ENCODE peak calls at places on chromosome 10, in ten cellular contexts. One of them, this sample, is unnamed.

GRCh38 chr10:126126023-126126422 is 229.7 kb downstream of the FANK1 start:
- DNase-seq in AG04450: no peak
- DNase-seq in WTC11: no peak
- DNase-seq in psoas muscle: no peak
- DNase-seq in brain microvascular endothelial cell: no peak
- DNase-seq in HFFc6: no peak
- DNase-seq in sigmoid colon: no peak
- DNase-seq in heart right ventricle: no peak
- DNase-seq in heart left ventricle: no peak
- DNase-seq in fibroblast of pulmonary artery: no peak
- DNase-seq in this sample: no peak

GRCh38 chr10:128110339-128110738 is 15.9 kb downstream of the MKI67 start:
- DNase-seq in HFFc6: no peak
- DNase-seq in sigmoid colon: no peak
- DNase-seq in heart left ventricle: no peak
- DNase-seq in brain microvascular endothelial cell: no peak
- DNase-seq in WTC11: no peak
- DNase-seq in psoas muscle: no peak
- DNase-seq in fibroblast of pulmonary artery: no peak
- DNase-seq in AG04450: no peak
- DNase-seq in heart right ventricle: no peak
- DNase-seq in this sample: no peak

GRCh38 chr10:77846718-77847311 is 79.7 kb downstream of the DLG5 start:
- DNase-seq in psoas muscle: peak; percentile 77
- DNase-seq in sigmoid colon: peak; percentile 91
- DNase-seq in heart right ventricle: peak; percentile 75
- DNase-seq in WTC11: peak; percentile 86
- DNase-seq in heart left ventricle: peak; percentile 65
- DNase-seq in fibroblast of pulmonary artery: peak; percentile 72
- DNase-seq in brain microvascular endothelial cell: peak; percentile 53
- DNase-seq in AG04450: peak; percentile 51
- DNase-seq in HFFc6: peak; percentile 60
- DNase-seq in this sample: peak; percentile 91

GRCh38 chr10:133141144-133141962 is 18.7 kb upstream of the KNDC1 start:
- DNase-seq in sigmoid colon: peak; percentile 48
- DNase-seq in HFFc6: no peak
- DNase-seq in heart right ventricle: no peak
- DNase-seq in AG04450: no peak
- DNase-seq in brain microvascular endothelial cell: no peak
- DNase-seq in psoas muscle: no peak
- DNase-seq in WTC11: no peak
- DNase-seq in heart left ventricle: peak; percentile 17
- DNase-seq in fibroblast of pulmonary artery: no peak
- DNase-seq in this sample: no peak

GRCh38 chr10:113643183-113643582 is 20.7 kb downstream of the NRAP start:
- DNase-seq in psoas muscle: no peak
- DNase-seq in WTC11: no peak
- DNase-seq in AG04450: no peak
- DNase-seq in heart left ventricle: no peak
- DNase-seq in fibroblast of pulmonary artery: no peak
- DNase-seq in heart right ventricle: no peak
- DNase-seq in HFFc6: no peak
- DNase-seq in sigmoid colon: no peak
- DNase-seq in brain microvascular endothelial cell: no peak
- DNase-seq in this sample: no peak

GRCh38 chr10:26367771-26368170 is 70.4 kb upstream of the APBB1IP start:
- DNase-seq in brain microvascular endothelial cell: peak; percentile 7
- DNase-seq in fibroblast of pulmonary artery: peak; percentile 40
- DNase-seq in HFFc6: peak; percentile 12
- DNase-seq in heart right ventricle: peak; percentile 6
- DNase-seq in AG04450: no peak
- DNase-seq in sigmoid colon: no peak
- DNase-seq in psoas muscle: no peak
- DNase-seq in heart left ventricle: no peak
- DNase-seq in WTC11: peak; percentile 76
- DNase-seq in this sample: peak; percentile 79

GRCh38 chr10:6667150-6667549 is 87.1 kb upstream of the PRKCQ start:
- DNase-seq in HFFc6: no peak
- DNase-seq in AG04450: no peak
- DNase-seq in WTC11: no peak
- DNase-seq in psoas muscle: no peak
- DNase-seq in sigmoid colon: no peak
- DNase-seq in heart right ventricle: no peak
- DNase-seq in heart left ventricle: no peak
- DNase-seq in brain microvascular endothelial cell: no peak
- DNase-seq in fibroblast of pulmonary artery: no peak
- DNase-seq in this sample: no peak

GRCh38 chr10:50653142-50653541 is 29.4 kb upstream of the SGMS1 start:
- DNase-seq in heart left ventricle: no peak
- DNase-seq in brain microvascular endothelial cell: no peak
- DNase-seq in HFFc6: peak; percentile 45
- DNase-seq in heart right ventricle: no peak
- DNase-seq in psoas muscle: no peak
- DNase-seq in AG04450: no peak
- DNase-seq in fibroblast of pulmonary artery: peak; percentile 59
- DNase-seq in WTC11: no peak
- DNase-seq in sigmoid colon: no peak
- DNase-seq in this sample: peak; percentile 10

GRCh38 chr10:75351637-75352036 is 49.9 kb downstream of the ZNF503 start:
- DNase-seq in psoas muscle: no peak
- DNase-seq in heart right ventricle: no peak
- DNase-seq in fibroblast of pulmonary artery: no peak
- DNase-seq in sigmoid colon: no peak
- DNase-seq in brain microvascular endothelial cell: no peak
- DNase-seq in AG04450: no peak
- DNase-seq in HFFc6: no peak
- DNase-seq in WTC11: no peak
- DNase-seq in heart left ventricle: no peak
- DNase-seq in this sample: no peak

GRCh38 chr10:75347211-75347610 is 54.4 kb downstream of the ZNF503 start:
- DNase-seq in AG04450: no peak
- DNase-seq in WTC11: no peak
- DNase-seq in heart left ventricle: no peak
- DNase-seq in psoas muscle: no peak
- DNase-seq in sigmoid colon: no peak
- DNase-seq in heart right ventricle: no peak
- DNase-seq in brain microvascular endothelial cell: no peak
- DNase-seq in fibroblast of pulmonary artery: no peak
- DNase-seq in HFFc6: no peak
- DNase-seq in this sample: no peak

GRCh38 chr10:75352650-75353049 is 48.9 kb downstream of the ZNF503 start:
- DNase-seq in AG04450: no peak
- DNase-seq in WTC11: no peak
- DNase-seq in HFFc6: no peak
- DNase-seq in psoas muscle: no peak
- DNase-seq in brain microvascular endothelial cell: no peak
- DNase-seq in heart right ventricle: no peak
- DNase-seq in fibroblast of pulmonary artery: no peak
- DNase-seq in sigmoid colon: no peak
- DNase-seq in heart left ventricle: no peak
- DNase-seq in this sample: no peak

GRCh38 chr10:75353183-75353582 is 48.4 kb downstream of the ZNF503 start:
- DNase-seq in WTC11: no peak
- DNase-seq in psoas muscle: no peak
- DNase-seq in AG04450: no peak
- DNase-seq in sigmoid colon: no peak
- DNase-seq in heart right ventricle: no peak
- DNase-seq in brain microvascular endothelial cell: no peak
- DNase-seq in fibroblast of pulmonary artery: no peak
- DNase-seq in heart left ventricle: no peak
- DNase-seq in HFFc6: no peak
- DNase-seq in this sample: no peak

GRCh38 chr10:75350791-75351190 is 50.8 kb downstream of the ZNF503 start:
- DNase-seq in HFFc6: peak; percentile 40
- DNase-seq in WTC11: no peak
- DNase-seq in AG04450: peak; percentile 34
- DNase-seq in fibroblast of pulmonary artery: peak; percentile 21
- DNase-seq in sigmoid colon: no peak
- DNase-seq in heart right ventricle: no peak
- DNase-seq in brain microvascular endothelial cell: peak; percentile 34
- DNase-seq in psoas muscle: no peak
- DNase-seq in heart left ventricle: no peak
- DNase-seq in this sample: no peak
- TF ChIP-seq CTCF in HFFc6: no peak
- TF ChIP-seq CTCF in WTC11: no peak
- TF ChIP-seq CTCF in AG04450: peak; percentile 18
- TF ChIP-seq CTCF in fibroblast of pulmonary artery: no peak
- TF ChIP-seq CTCF in sigmoid colon: no peak
- TF ChIP-seq CTCF in heart right ventricle: no peak
- TF ChIP-seq CTCF in brain microvascular endothelial cell: no peak
- TF ChIP-seq CTCF in psoas muscle: no peak
- TF ChIP-seq CTCF in heart left ventricle: no peak
- TF ChIP-seq CTCF in this sample: no peak

GRCh38 chr10:80458263-80458625 is 4.1 kb downstream of the TSPAN14 start:
- DNase-seq in WTC11: no peak
- DNase-seq in HFFc6: no peak
- DNase-seq in fibroblast of pulmonary artery: no peak
- DNase-seq in heart right ventricle: no peak
- DNase-seq in AG04450: no peak
- DNase-seq in heart left ventricle: no peak
- DNase-seq in psoas muscle: no peak
- DNase-seq in sigmoid colon: no peak
- DNase-seq in brain microvascular endothelial cell: no peak
- DNase-seq in this sample: no peak

GRCh38 chr10:80458638-80459037 is 4.5 kb downstream of the TSPAN14 start:
- DNase-seq in sigmoid colon: no peak
- DNase-seq in psoas muscle: no peak
- DNase-seq in AG04450: no peak
- DNase-seq in heart right ventricle: no peak
- DNase-seq in brain microvascular endothelial cell: no peak
- DNase-seq in fibroblast of pulmonary artery: no peak
- DNase-seq in WTC11: no peak
- DNase-seq in HFFc6: no peak
- DNase-seq in heart left ventricle: no peak
- DNase-seq in this sample: no peak

GRCh38 chr10:80460399-80461207 is 6.5 kb downstream of the TSPAN14 start:
- DNase-seq in heart right ventricle: no peak
- DNase-seq in HFFc6: no peak
- DNase-seq in psoas muscle: no peak
- DNase-seq in AG04450: no peak
- DNase-seq in brain microvascular endothelial cell: no peak
- DNase-seq in WTC11: peak; percentile 79
- DNase-seq in heart left ventricle: no peak
- DNase-seq in fibroblast of pulmonary artery: peak; percentile 61
- DNase-seq in sigmoid colon: peak; percentile 81
- DNase-seq in this sample: peak; percentile 95

GRCh38 chr10:80457554-80458262 is 3.6 kb downstream of the TSPAN14 start:
- DNase-seq in HFFc6: no peak
- DNase-seq in heart left ventricle: no peak
- DNase-seq in fibroblast of pulmonary artery: no peak
- DNase-seq in WTC11: peak; percentile 57
- DNase-seq in psoas muscle: no peak
- DNase-seq in heart right ventricle: no peak
- DNase-seq in brain microvascular endothelial cell: no peak
- DNase-seq in AG04450: no peak
- DNase-seq in sigmoid colon: no peak
- DNase-seq in this sample: peak; percentile 48

DNA sequence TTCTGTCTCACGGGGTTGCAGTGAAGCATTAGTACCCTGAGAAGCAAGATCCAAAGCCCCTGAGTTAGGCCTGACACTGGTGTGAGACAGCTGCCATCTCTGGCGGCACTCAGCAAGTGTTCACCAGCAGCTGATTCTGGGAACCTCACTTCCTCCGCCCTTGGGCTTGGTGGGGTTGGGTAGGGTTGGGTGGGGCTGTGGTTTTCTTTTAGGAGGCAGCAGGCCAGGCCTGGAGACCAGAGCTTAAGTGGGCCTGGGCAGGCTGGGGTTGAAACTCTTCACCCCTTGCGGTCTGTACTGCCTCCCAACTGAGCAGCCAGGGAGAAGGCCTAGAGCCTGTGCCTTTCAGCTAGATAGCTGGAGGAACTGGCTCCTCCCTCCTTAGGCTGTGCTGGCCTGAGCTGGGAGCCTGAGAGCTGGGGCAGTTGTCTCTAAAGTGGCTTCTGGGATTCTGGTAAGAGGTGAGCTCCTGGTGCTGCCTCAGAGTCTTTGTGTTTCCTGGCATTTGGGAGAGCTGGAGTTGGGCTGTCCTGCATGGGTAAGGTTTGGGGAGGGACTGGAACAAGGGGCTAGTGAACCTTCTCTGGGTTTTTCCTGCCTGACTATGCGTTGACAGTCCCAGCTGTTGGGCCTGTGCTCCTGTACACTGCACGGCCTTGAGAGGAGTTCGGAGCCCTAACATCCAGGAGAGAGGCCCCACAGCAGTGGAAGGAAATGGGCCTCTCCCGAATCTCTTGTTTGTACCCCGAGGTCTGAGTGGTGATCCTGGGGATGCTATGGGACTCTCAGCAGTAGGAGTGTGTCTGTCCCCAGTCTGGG is 5.1 kb downstream of the TSPAN14 start:
- DNase-seq in psoas muscle: peak; percentile 53
- DNase-seq in HFFc6: peak; percentile 90
- DNase-seq in WTC11: peak; percentile 30
- DNase-seq in heart left ventricle: peak; percentile 74
- DNase-seq in AG04450: no peak
- DNase-seq in brain microvascular endothelial cell: no peak
- DNase-seq in heart right ventricle: peak; percentile 53
- DNase-seq in sigmoid colon: peak; percentile 80
- DNase-seq in fibroblast of pulmonary artery: peak; percentile 46
- DNase-seq in this sample: peak; percentile 72
- TF ChIP-seq CTCF in psoas muscle: no peak
- TF ChIP-seq CTCF in HFFc6: peak; percentile 28
- TF ChIP-seq CTCF in WTC11: no peak
- TF ChIP-seq CTCF in heart left ventricle: no peak
- TF ChIP-seq CTCF in AG04450: no peak
- TF ChIP-seq CTCF in brain microvascular endothelial cell: peak; percentile 23
- TF ChIP-seq CTCF in heart right ventricle: no peak
- TF ChIP-seq CTCF in sigmoid colon: no peak
- TF ChIP-seq CTCF in fibroblast of pulmonary artery: no peak
- TF ChIP-seq CTCF in this sample: no peak

DNA sequence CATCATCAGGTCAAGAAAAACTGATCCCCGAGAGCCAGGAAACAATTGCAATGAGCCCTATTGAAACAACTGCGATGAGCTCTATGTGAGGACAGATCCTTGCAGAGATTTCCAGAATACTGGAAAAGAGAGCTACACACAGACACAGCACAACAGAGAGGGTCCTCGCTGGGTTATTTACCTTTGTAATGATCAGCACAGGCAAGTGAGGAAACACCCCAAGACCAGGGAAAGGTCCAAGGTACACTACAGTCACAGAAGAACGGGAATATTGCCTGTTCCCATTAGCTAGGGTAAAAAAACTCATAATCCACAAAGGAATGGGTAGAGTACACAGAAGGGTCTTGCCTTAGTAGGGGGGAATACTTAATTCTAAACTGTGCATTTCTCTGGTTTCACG is 152.7 kb downstream of the ZNF438 start:
- DNase-seq in fibroblast of pulmonary artery: no peak
- DNase-seq in WTC11: no peak
- DNase-seq in psoas muscle: no peak
- DNase-seq in heart left ventricle: no peak
- DNase-seq in brain microvascular endothelial cell: no peak
- DNase-seq in HFFc6: no peak
- DNase-seq in sigmoid colon: no peak
- DNase-seq in heart right ventricle: no peak
- DNase-seq in AG04450: no peak
- DNase-seq in this sample: no peak
- TF ChIP-seq CTCF in fibroblast of pulmonary artery: no peak
- TF ChIP-seq CTCF in WTC11: no peak
- TF ChIP-seq CTCF in psoas muscle: no peak
- TF ChIP-seq CTCF in heart left ventricle: no peak
- TF ChIP-seq CTCF in brain microvascular endothelial cell: no peak
- TF ChIP-seq CTCF in HFFc6: no peak
- TF ChIP-seq CTCF in sigmoid colon: no peak
- TF ChIP-seq CTCF in heart right ventricle: no peak
- TF ChIP-seq CTCF in AG04450: no peak
- TF ChIP-seq CTCF in this sample: no peak

GRCh38 chr10:75402486-75403143 is 1.1 kb upstream of the ZNF503 start:
- DNase-seq in heart left ventricle: peak; percentile 34
- DNase-seq in AG04450: no peak
- DNase-seq in WTC11: peak; percentile 52
- DNase-seq in fibroblast of pulmonary artery: no peak
- DNase-seq in sigmoid colon: peak; percentile 73
- DNase-seq in psoas muscle: peak; percentile 39
- DNase-seq in brain microvascular endothelial cell: no peak
- DNase-seq in heart right ventricle: peak; percentile 35
- DNase-seq in HFFc6: no peak
- DNase-seq in this sample: peak; percentile 69

GRCh38 chr10:75403144-75404022 is 1.8 kb upstream of the ZNF503 start:
- DNase-seq in psoas muscle: peak; percentile 35
- DNase-seq in brain microvascular endothelial cell: no peak
- DNase-seq in fibroblast of pulmonary artery: no peak
- DNase-seq in AG04450: no peak
- DNase-seq in WTC11: peak; percentile 64
- DNase-seq in heart right ventricle: peak; percentile 29
- DNase-seq in heart left ventricle: peak; percentile 42
- DNase-seq in HFFc6: no peak
- DNase-seq in sigmoid colon: peak; percentile 82
- DNase-seq in this sample: peak; percentile 52

GRCh38 chr10:75400163-75400768 is 1.3 kb downstream of the ZNF503 start:
- DNase-seq in heart right ventricle: no peak
- DNase-seq in AG04450: no peak
- DNase-seq in sigmoid colon: peak; percentile 85
- DNase-seq in WTC11: no peak
- DNase-seq in heart left ventricle: peak; percentile 51
- DNase-seq in brain microvascular endothelial cell: no peak
- DNase-seq in psoas muscle: no peak
- DNase-seq in HFFc6: no peak
- DNase-seq in fibroblast of pulmonary artery: no peak
- DNase-seq in this sample: no peak

GRCh38 chr10:75400769-75401568 is 595 bp downstream of the ZNF503 start:
- DNase-seq in fibroblast of pulmonary artery: peak; percentile 71
- DNase-seq in HFFc6: peak; percentile 43
- DNase-seq in brain microvascular endothelial cell: peak; percentile 45
- DNase-seq in heart left ventricle: peak; percentile 68
- DNase-seq in psoas muscle: peak; percentile 63
- DNase-seq in WTC11: peak; percentile 59
- DNase-seq in heart right ventricle: peak; percentile 54
- DNase-seq in sigmoid colon: peak; percentile 83
- DNase-seq in AG04450: no peak
- DNase-seq in this sample: peak; percentile 70

GRCh38 chr10:75401569-75402485 is at the start of gene ZNF503:
- DNase-seq in psoas muscle: peak; percentile 97
- DNase-seq in heart right ventricle: peak; percentile 97
- DNase-seq in sigmoid colon: peak; percentile 99
- DNase-seq in AG04450: peak; percentile 95
- DNase-seq in fibroblast of pulmonary artery: peak; percentile 97
- DNase-seq in WTC11: peak; percentile 94
- DNase-seq in heart left ventricle: peak; percentile 98
- DNase-seq in HFFc6: peak; percentile 95
- DNase-seq in brain microvascular endothelial cell: peak; percentile 95
- DNase-seq in this sample: peak; percentile 98
- TF ChIP-seq CTCF in psoas muscle: no peak
- TF ChIP-seq CTCF in heart right ventricle: no peak
- TF ChIP-seq CTCF in sigmoid colon: peak; percentile 66
- TF ChIP-seq CTCF in AG04450: no peak
- TF ChIP-seq CTCF in fibroblast of pulmonary artery: peak; percentile 16
- TF ChIP-seq CTCF in WTC11: no peak
- TF ChIP-seq CTCF in heart left ventricle: peak; percentile 40
- TF ChIP-seq CTCF in HFFc6: no peak
- TF ChIP-seq CTCF in brain microvascular endothelial cell: peak; percentile 59
- TF ChIP-seq CTCF in this sample: no peak